ENCODE peak calls at places on chromosomes 3 and 15, in ten cellular contexts. M is aorta; P is activated CD8-positive, alpha-beta memory T cell treated with anti-CD3 and anti-CD28 coated beads, Interleukin-2, amount 10 ng/mL, durations not matched to agents 7 days and 5 days; U is NCI-H1694; K is CD4-positive, alpha-beta T cell; Y is thoracic aorta; I is HTR-8/SVneo; O is astrocyte of the spinal cord; C is cardiac muscle cell; A is mucosa of gallbladder. L is an unnamed sample.

GRCh38 chr3:169146112-169146665 is 517.3 kb downstream of the MECOM start:
- DNase-seq in O (peak; percentile 76), A (peak; percentile 32), I (peak; percentile 14), U (no peak), K (peak; percentile 0), C (peak; percentile 65), P (no peak), M (peak; percentile 70), Y (peak; percentile 13), L (peak; percentile 72)

GRCh38 chr3:187852842-187853727 is 107.8 kb upstream of the BCL6 start:
- DNase-seq in O (no peak), K (no peak), M (no peak), Y (no peak), C (no peak), I (no peak), U (no peak), A (peak; percentile 36), P (no peak), L (no peak)

GRCh38 chr3:244041-244440 is 47.5 kb downstream of the CHL1 start:
- DNase-seq in U (no peak), C (no peak), K (no peak), Y (no peak), A (no peak), M (no peak), I (no peak), P (no peak), O (peak; percentile 65), L (no peak)

GRCh38 chr3:161354554-161354953 is 16.8 kb downstream of the SPTSSB start:
- DNase-seq in K (no peak), Y (no peak), O (no peak), M (no peak), C (no peak), U (no peak), A (no peak), I (no peak), P (no peak), L (no peak)

GRCh38 chr3:126931806-126932187 is 51.1 kb upstream of the PLXNA1 start:
- DNase-seq in C (no peak), U (no peak), A (no peak), M (no peak), K (no peak), P (no peak), Y (no peak), O (no peak), I (no peak), L (no peak)

GRCh38 chr3:112755845-112756671 is 90.6 kb downstream of the CD200R1L start:
- DNase-seq in I (no peak), O (no peak), A (no peak), U (no peak), P (no peak), Y (no peak), K (no peak), M (no peak), C (no peak), L (no peak)

GRCh38 chr3:172771672-172772071 is 21.1 kb downstream of the ECT2 start:
- DNase-seq in P (no peak), C (no peak), O (no peak), K (no peak), U (no peak), A (no peak), I (no peak), M (no peak), Y (no peak), L (no peak)

GRCh38 chr3:82085356-82085755 is 323.9 kb upstream of the GBE1 start:
- DNase-seq in Y (no peak), K (no peak), P (no peak), O (peak; percentile 37), M (no peak), A (no peak), C (no peak), I (no peak), U (no peak), L (peak; percentile 10)

GRCh38 chr15:70703483-70703882 is 59.9 kb downstream of the UACA start:
- DNase-seq in K (no peak), A (no peak), M (no peak), C (no peak), O (no peak), Y (no peak), I (no peak), U (no peak), P (no peak), L (peak; percentile 82)

GRCh38 chr3:21013566-21013965 is 737.4 kb downstream of the ZNF385D start:
- DNase-seq in M (no peak), K (no peak), C (no peak), A (no peak), Y (no peak), I (no peak), O (peak; percentile 33), P (no peak), U (no peak), L (no peak)

GRCh38 chr15:39564972-39565665 is 15.8 kb upstream of the THBS1 start:
- DNase-seq in P (no peak), Y (no peak), A (no peak), I (no peak), M (no peak), O (no peak), K (no peak), C (no peak), U (no peak), L (no peak)

L was measured in HAP-1.